ENCODE peak calls at places on chromosomes 7 and 10, in five cellular contexts. N, I, O, Q and J are unnamed samples.

GRCh38 chr10:113562693-113563092 is 9.8 kb downstream of the HABP2 start:
- DNase-seq in N (no peak), I (no peak), O (no peak), Q (no peak), J (no peak)

GRCh38 chr10:45373003-45373782 is 823 bp upstream of the ALOX5 start:
- DNase-seq in N (no peak), I (peak; percentile 46), O (no peak), Q (no peak), J (peak; percentile 51)

GRCh38 chr7:47949703-47950102 is 1.4 kb upstream of the PKD1L1 start:
- DNase-seq in N (no peak), I (no peak), O (no peak), Q (no peak), J (no peak)

GRCh38 chr7:33805630-33806233 is 99.6 kb upstream of the BMPER start:
- DNase-seq in N (no peak), I (no peak), O (no peak), Q (peak; percentile 92), J (no peak)

GRCh38 chr7:159119026-159119741 is 25.5 kb downstream of the VIPR2 start:
- DNase-seq in N (no peak), I (no peak), O (no peak), Q (no peak), J (no peak)

GRCh38 chr10:92492748-92493240 is 81.1 kb downstream of the IDE start:
- DNase-seq in N (no peak), I (no peak), O (no peak), Q (no peak), J (no peak)

GRCh38 chr10:103265712-103266329 is 11.1 kb upstream of the INA start:
- DNase-seq in N (peak; percentile 54), I (peak; percentile 50), O (no peak), Q (peak; percentile 87), J (peak; percentile 64)

GRCh38 chr7:17304926-17305325 is 6.5 kb downstream of the AHR start:
- DNase-seq in N (peak; percentile 52), I (no peak), O (no peak), Q (peak; percentile 86), J (peak; percentile 52)

GRCh38 chr10:88986549-88987242 is 3.9 kb upstream of the FAS start:
- DNase-seq in N (peak; percentile 26), I (no peak), O (no peak), Q (peak; percentile 65), J (no peak)

GRCh38 chr10:17075510-17075909 is 54.1 kb downstream of the CUBN start:
- DNase-seq in N (no peak), I (no peak), O (no peak), Q (peak; percentile 96), J (no peak)

GRCh38 chr10:12195281-12195602 is 449 bp downstream of the NUDT5 start:
- DNase-seq in N (no peak), I (no peak), O (no peak), Q (no peak), J (no peak)

GRCh38 chr7:34357068-34357467 is 300.9 kb upstream of the NPSR1 start:
- DNase-seq in N (no peak), I (no peak), O (no peak), Q (peak; percentile 26), J (no peak)

GRCh38 chr7:91424372-91424771 is 160.1 kb downstream of the FZD1 start:
- DNase-seq in N (no peak), I (no peak), O (no peak), Q (no peak), J (no peak)

GRCh38 chr10:117609095-117609821 is 66.7 kb downstream of the EMX2 start:
- DNase-seq in N (no peak), I (no peak), O (no peak), Q (peak; percentile 14), J (no peak)

GRCh38 chr7:148622887-148623585 is 32.5 kb downstream of the C7orf33 start:
- DNase-seq in N (no peak), I (no peak), O (no peak), Q (no peak), J (no peak)

GRCh38 chr10:84329986-84330651 is 1.7 kb downstream of the CCSER2 start:
- DNase-seq in N (no peak), I (no peak), O (peak; percentile 40), Q (no peak), J (peak; percentile 26)

GRCh38 chr7:83876593-83876992 is 227.7 kb upstream of the SEMA3E start:
- DNase-seq in N (no peak), I (no peak), O (no peak), Q (peak; percentile 44), J (no peak)

GRCh38 chr10:28806481-28806880 is 129.2 kb downstream of the BAMBI start:
- DNase-seq in N (no peak), I (no peak), O (no peak), Q (peak; percentile 14), J (no peak)

GRCh38 chr10:77744249-77744648 is 106.6 kb upstream of the KCNMA1 start:
- DNase-seq in N (no peak), I (no peak), O (no peak), Q (no peak), J (no peak)

GRCh38 chr10:17229717-17229966 is 1.6 kb downstream of the VIM start:
- DNase-seq in N (no peak), I (no peak), O (no peak), Q (no peak), J (no peak)

GRCh38 chr10:124539935-124540641 is 78.5 kb downstream of the LHPP start:
- DNase-seq in N (peak; percentile 46), I (peak; percentile 67), O (peak; percentile 69), Q (peak; percentile 54), J (peak; percentile 75)

GRCh38 chr7:70347880-70348279 is 749.6 kb downstream of the AUTS2 start:
- DNase-seq in N (no peak), I (no peak), O (no peak), Q (no peak), J (no peak)

GRCh38 chr7:26365077-26365896 is 73.6 kb downstream of the SNX10 start:
- DNase-seq in N (peak; percentile 67), I (peak; percentile 57), O (no peak), Q (peak; percentile 86), J (peak; percentile 59)

GRCh38 chr7:155377837-155378579 is 79.9 kb upstream of the EN2 start:
- DNase-seq in N (no peak), I (peak; percentile 22), O (no peak), Q (peak; percentile 31), J (no peak)

GRCh38 chr10:5893321-5893720 is 3.3 kb downstream of the FBH1 start:
- DNase-seq in N (no peak), I (no peak), O (no peak), Q (no peak), J (no peak)

GRCh38 chr7:2754086-2754485 is 66.1 kb downstream of the AMZ1 start:
- DNase-seq in N (no peak), I (no peak), O (no peak), Q (peak; percentile 43), J (no peak)

GRCh38 chr7:134943785-134944400 is 42.4 kb upstream of the AGBL3 start:
- DNase-seq in N (no peak), I (no peak), O (no peak), Q (peak; percentile 64), J (no peak)

GRCh38 chr7:55052081-55052480 is 33.3 kb downstream of the EGFR start:
- DNase-seq in N (no peak), I (no peak), O (no peak), Q (peak; percentile 65), J (no peak)

GRCh38 chr7:55052726-55053431 is 34.1 kb downstream of the EGFR start:
- DNase-seq in N (no peak), I (no peak), O (no peak), Q (no peak), J (no peak)

GRCh38 chr7:55048221-55048859 is 29.5 kb downstream of the EGFR start:
- DNase-seq in N (peak; percentile 64), I (no peak), O (no peak), Q (no peak), J (no peak)

GRCh38 chr7:55053651-55054226 is 34.9 kb downstream of the EGFR start:
- DNase-seq in N (peak; percentile 73), I (no peak), O (no peak), Q (no peak), J (no peak)

GRCh38 chr7:55050286-55050685 is 31.5 kb downstream of the EGFR start:
- DNase-seq in N (no peak), I (no peak), O (no peak), Q (no peak), J (no peak)
- TF ChIP-seq CTCF in N (no peak), I (no peak), O (no peak), Q (no peak), J (no peak)

DNA sequence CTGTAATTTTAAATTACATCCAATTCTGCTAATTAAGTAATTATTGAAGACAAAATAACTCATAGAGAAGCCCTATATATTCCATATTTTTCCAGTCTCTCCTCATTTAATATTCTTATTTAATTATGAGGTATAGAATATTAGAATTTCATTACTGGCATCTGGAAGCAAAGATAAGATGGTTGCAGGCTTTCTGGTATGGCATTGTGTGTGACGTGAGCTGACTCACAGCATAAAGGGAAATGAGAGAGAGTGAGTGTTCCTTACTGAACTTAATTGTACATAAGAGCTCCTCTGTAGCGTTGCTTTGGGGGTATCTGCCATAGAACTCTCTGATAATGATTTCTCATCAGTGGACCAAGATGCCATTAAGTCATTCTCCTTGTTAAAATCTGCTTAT is 127.4 kb upstream of the TEX47 start:
- DNase-seq in N (no peak), I (no peak), O (no peak), Q (no peak), J (no peak)
- TF ChIP-seq CTCF in N (no peak), I (no peak), O (no peak), Q (no peak), J (no peak)

DNA sequence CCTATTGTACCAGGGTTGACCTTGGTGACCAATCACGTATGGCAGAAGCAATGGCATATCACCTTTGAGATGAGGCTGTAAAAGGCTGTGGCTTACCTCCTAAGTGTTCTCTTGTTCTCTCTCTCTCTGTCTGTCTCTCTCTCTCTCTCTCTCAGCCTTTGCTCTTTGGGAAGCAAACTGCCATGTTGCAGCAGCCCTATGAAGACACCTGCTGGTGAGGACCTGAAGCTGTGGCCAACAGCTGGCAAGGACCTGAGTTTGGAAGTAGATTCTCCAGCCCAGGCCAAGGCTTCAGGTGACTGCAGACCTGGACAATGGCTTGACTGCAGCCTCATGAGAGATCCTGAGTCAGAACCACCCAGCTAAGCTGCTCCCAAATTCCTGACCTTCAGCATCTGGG is 161.4 kb downstream of the GPAM start:
- DNase-seq in N (no peak), I (no peak), O (no peak), Q (no peak), J (no peak)
- TF ChIP-seq CTCF in N (no peak), I (no peak), O (no peak), Q (no peak), J (no peak)

GRCh38 chr10:44020322-44021111 is 364.4 kb downstream of the CXCL12 start:
- DNase-seq in N (no peak), I (peak; percentile 28), O (no peak), Q (no peak), J (no peak)
- TF ChIP-seq CTCF in N (no peak), I (no peak), O (no peak), Q (no peak), J (no peak)

DNA sequence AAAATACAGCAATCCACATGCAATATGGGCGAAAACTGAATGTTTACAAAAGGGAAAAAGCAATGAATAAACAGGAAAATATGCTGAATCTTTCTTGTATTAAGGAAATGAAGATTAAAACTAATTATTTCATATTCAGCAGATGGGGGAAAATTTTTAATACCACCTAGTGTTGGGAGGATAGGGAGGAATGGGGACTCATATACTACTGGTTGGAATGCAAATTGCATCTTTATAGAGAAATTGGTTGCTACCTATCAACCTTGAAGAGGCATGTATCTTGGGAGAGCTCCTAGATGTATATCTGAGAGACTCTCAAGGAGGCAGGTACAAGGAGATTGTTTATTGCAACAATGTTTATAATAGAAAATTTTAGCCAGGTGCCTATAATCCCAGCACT is 101.4 kb downstream of the CREM start:
- DNase-seq in N (no peak), I (no peak), O (no peak), Q (no peak), J (no peak)
- TF ChIP-seq CTCF in N (no peak), I (no peak), O (no peak), Q (peak; percentile 3), J (no peak)

GRCh38 chr10:71064413-71065118 is 147.8 kb upstream of the UNC5B start:
- DNase-seq in N (no peak), I (no peak), O (no peak), Q (no peak), J (no peak)
- TF ChIP-seq CTCF in N (no peak), I (no peak), O (no peak), Q (no peak), J (no peak)